ENCODE peak calls at places on chromosomes 12 and 14, in four cellular contexts. A, F, P and Q are unnamed samples.

GRCh38 chr14:105860615-105861580 is 334.5 kb downstream of the TMEM121 start:
- DNase-seq in P (peak), F (no peak), A (peak), Q (no peak)

GRCh38 chr12:4046150-4046845 is 173.1 kb upstream of the PARP11 start:
- DNase-seq in P (peak), A (no peak), F (no peak), Q (no peak)

GRCh38 chr14:76268013-76268376 is 107.9 kb upstream of the ESRRB start:
- DNase-seq in P (no peak), A (no peak), F (no peak), Q (no peak)

GRCh38 chr14:95662376-95663186 is 23.6 kb upstream of the TCL1B start:
- DNase-seq in F (no peak), P (no peak), A (no peak), Q (no peak)

GRCh38 chr12:104226672-104227071 is 11.1 kb downstream of the TXNRD1 start:
- DNase-seq in P (no peak), A (no peak), F (no peak), Q (no peak)

GRCh38 chr14:96681826-96682225 is 115.4 kb upstream of the VRK1 start:
- DNase-seq in P (no peak), F (no peak), A (no peak), Q (no peak)

GRCh38 chr12:89353188-89353822 is 1.0 kb upstream of the DUSP6 start:
- DNase-seq in F (no peak), A (peak), P (peak), Q (peak)

GRCh38 chr12:113299619-113300237 is 35.2 kb downstream of the SLC8B1 start:
- DNase-seq in F (no peak), P (peak), A (peak), Q (no peak)

GRCh38 chr14:87600236-87600635 is 392.7 kb downstream of the GALC start:
- DNase-seq in A (no peak), F (no peak), P (no peak), Q (no peak)

GRCh38 chr12:24212496-24212895 is 263.0 kb upstream of the SOX5 start:
- DNase-seq in F (no peak), P (no peak), A (no peak), Q (peak)

GRCh38 chr12:122203968-122204828 is 689 bp downstream of the B3GNT4 start:
- DNase-seq in A (no peak), F (no peak), P (peak), Q (no peak)

GRCh38 chr14:104280085-104280901 is 141.9 kb downstream of the KIF26A start:
- DNase-seq in A (peak), F (no peak), P (peak), Q (no peak)

GRCh38 chr14:102571478-102572042 is 20.9 kb upstream of the RCOR1 start:
- DNase-seq in F (no peak), P (no peak), A (no peak), Q (no peak)

GRCh38 chr12:120944645-120945217 is 33.6 kb upstream of the HNF1A start:
- DNase-seq in P (no peak), A (peak), F (peak), Q (no peak)